ENCODE peak calls at places on chromosomes 1 and 21, in five cellular contexts. One of them, this sample, is unnamed.

GRCh38 chr1:172322219-172323061 is 98.0 kb upstream of the C1orf105 start:
- DNase-seq in H1: no peak
- DNase-seq in HCT116: no peak
- DNase-seq in HepG2: no peak
- DNase-seq in GM12878: no peak
- DNase-seq in this sample: no peak

GRCh38 chr1:6490181-6491075 is 1.0 kb downstream of the PLEKHG5 start:
- DNase-seq in H1: no peak
- DNase-seq in HepG2: peak; percentile 54
- DNase-seq in GM12878: peak; percentile 15
- DNase-seq in HCT116: peak; percentile 59
- DNase-seq in this sample: peak; percentile 82

GRCh38 chr1:41516168-41516961 is 31.9 kb upstream of the EDN2 start:
- DNase-seq in GM12878: no peak
- DNase-seq in HCT116: peak; percentile 67
- DNase-seq in HepG2: peak; percentile 55
- DNase-seq in H1: peak; percentile 62
- DNase-seq in this sample: peak; percentile 87

GRCh38 chr21:38820471-38821239 is 14.9 kb downstream of the ETS2 start:
- DNase-seq in GM12878: no peak
- DNase-seq in H1: no peak
- DNase-seq in HepG2: no peak
- DNase-seq in HCT116: no peak
- DNase-seq in this sample: no peak

GRCh38 chr1:206706298-206706791 is 21.6 kb downstream of the MAPKAPK2 start:
- DNase-seq in H1: no peak
- DNase-seq in HCT116: no peak
- DNase-seq in HepG2: no peak
- DNase-seq in GM12878: no peak
- DNase-seq in this sample: no peak

GRCh38 chr1:246280551-246280950 is 226.5 kb downstream of the SMYD3 start:
- DNase-seq in GM12878: no peak
- DNase-seq in HCT116: peak; percentile 10
- DNase-seq in H1: no peak
- DNase-seq in HepG2: peak; percentile 12
- DNase-seq in this sample: peak; percentile 49

GRCh38 chr1:85048296-85049064 is at the start of gene MCOLN3:
- DNase-seq in HCT116: peak; percentile 19
- DNase-seq in GM12878: no peak
- DNase-seq in HepG2: no peak
- DNase-seq in H1: no peak
- DNase-seq in this sample: peak; percentile 64

GRCh38 chr21:44911384-44912157 is 9.1 kb downstream of the ITGB2 start:
- DNase-seq in HCT116: no peak
- DNase-seq in HepG2: peak; percentile 46
- DNase-seq in GM12878: no peak
- DNase-seq in H1: no peak
- DNase-seq in this sample: peak; percentile 85

GRCh38 chr21:32021319-32022027 is 148.7 kb downstream of the HUNK start:
- DNase-seq in GM12878: no peak
- DNase-seq in HCT116: no peak
- DNase-seq in H1: no peak
- DNase-seq in HepG2: no peak
- DNase-seq in this sample: peak; percentile 72

GRCh38 chr1:102550729-102551384 is 554.1 kb upstream of the OLFM3 start:
- DNase-seq in GM12878: no peak
- DNase-seq in H1: peak; percentile 60
- DNase-seq in HCT116: peak; percentile 21
- DNase-seq in HepG2: peak; percentile 22
- DNase-seq in this sample: peak; percentile 68

GRCh38 chr1:234125714-234126113 is 221.2 kb downstream of the SLC35F3 start:
- DNase-seq in GM12878: no peak
- DNase-seq in HepG2: no peak
- DNase-seq in H1: no peak
- DNase-seq in HCT116: no peak
- DNase-seq in this sample: no peak

GRCh38 chr1:234123867-234124266 is 219.4 kb downstream of the SLC35F3 start:
- DNase-seq in HCT116: no peak
- DNase-seq in HepG2: no peak
- DNase-seq in H1: no peak
- DNase-seq in GM12878: no peak
- DNase-seq in this sample: no peak

GRCh38 chr1:234120327-234120944 is 216.0 kb downstream of the SLC35F3 start:
- DNase-seq in HCT116: no peak
- DNase-seq in H1: no peak
- DNase-seq in HepG2: no peak
- DNase-seq in GM12878: no peak
- DNase-seq in this sample: no peak

DNA sequence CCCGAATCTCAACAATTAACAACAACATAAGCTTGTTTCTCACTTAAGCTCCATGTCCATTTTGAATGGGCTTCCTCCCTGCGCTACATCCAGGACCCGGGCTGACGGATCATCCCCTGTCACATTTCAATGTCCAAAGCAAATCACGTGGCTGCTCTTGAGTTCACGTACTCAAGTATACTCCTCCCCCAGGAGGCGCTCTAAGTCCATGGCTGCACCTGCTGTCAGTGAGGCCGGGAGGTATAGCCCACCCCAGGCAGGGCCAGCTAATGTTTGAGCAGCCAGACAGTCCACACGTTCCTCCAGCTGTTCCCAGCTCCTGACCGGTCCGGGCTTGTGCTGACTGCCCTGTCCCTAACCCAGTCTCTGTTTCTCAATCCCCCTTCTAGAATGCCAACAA is 220.8 kb downstream of the SLC35F3 start:
- DNase-seq in HCT116: no peak
- DNase-seq in GM12878: no peak
- DNase-seq in H1: peak; percentile 56
- DNase-seq in HepG2: peak; percentile 59
- DNase-seq in this sample: peak; percentile 38
- TF ChIP-seq JUND in HCT116: no peak
- TF ChIP-seq JUND in GM12878: no peak
- TF ChIP-seq JUND in H1: no peak
- TF ChIP-seq JUND in HepG2: no peak
- TF ChIP-seq JUND in this sample: no peak

GRCh38 chr1:63329621-63330330 is 7.4 kb downstream of the FOXD3 start:
- DNase-seq in HCT116: no peak
- DNase-seq in GM12878: no peak
- DNase-seq in HepG2: no peak
- DNase-seq in H1: no peak
- DNase-seq in this sample: no peak

GRCh38 chr1:63326473-63327380 is 4.4 kb downstream of the FOXD3 start:
- DNase-seq in H1: no peak
- DNase-seq in HepG2: no peak
- DNase-seq in GM12878: no peak
- DNase-seq in HCT116: no peak
- DNase-seq in this sample: no peak

GRCh38 chr1:63326106-63326472 is 3.7 kb downstream of the FOXD3 start:
- DNase-seq in GM12878: no peak
- DNase-seq in HCT116: no peak
- DNase-seq in H1: no peak
- DNase-seq in HepG2: no peak
- DNase-seq in this sample: no peak

GRCh38 chr1:63328140-63328521 is 5.8 kb downstream of the FOXD3 start:
- DNase-seq in H1: no peak
- DNase-seq in GM12878: no peak
- DNase-seq in HCT116: no peak
- DNase-seq in HepG2: no peak
- DNase-seq in this sample: no peak

GRCh38 chr1:63327417-63328139 is 5.2 kb downstream of the FOXD3 start:
- DNase-seq in HCT116: peak; percentile 60
- DNase-seq in HepG2: peak; percentile 24
- DNase-seq in GM12878: no peak
- DNase-seq in H1: peak; percentile 62
- DNase-seq in this sample: peak; percentile 64
- TF ChIP-seq JUND in HCT116: no peak
- TF ChIP-seq JUND in HepG2: no peak
- TF ChIP-seq JUND in GM12878: no peak
- TF ChIP-seq JUND in H1: no peak
- TF ChIP-seq JUND in this sample: no peak

GRCh38 chr1:183636783-183637182 is 1.2 kb upstream of the ARPC5 start:
- DNase-seq in H1: no peak
- DNase-seq in HCT116: no peak
- DNase-seq in HepG2: no peak
- DNase-seq in GM12878: no peak
- DNase-seq in this sample: no peak
- TF ChIP-seq JUND in H1: no peak
- TF ChIP-seq JUND in HCT116: no peak
- TF ChIP-seq JUND in HepG2: no peak
- TF ChIP-seq JUND in GM12878: no peak
- TF ChIP-seq JUND in this sample: no peak

GRCh38 chr1:238677567-238677966 is 708.8 kb upstream of the CHRM3 start:
- DNase-seq in HCT116: no peak
- DNase-seq in H1: no peak
- DNase-seq in HepG2: no peak
- DNase-seq in GM12878: no peak
- DNase-seq in this sample: no peak

GRCh38 chr1:238681021-238681420 is 705.3 kb upstream of the CHRM3 start:
- DNase-seq in HCT116: no peak
- DNase-seq in HepG2: no peak
- DNase-seq in GM12878: no peak
- DNase-seq in H1: no peak
- DNase-seq in this sample: no peak

GRCh38 chr1:238681451-238681850 is 704.9 kb upstream of the CHRM3 start:
- DNase-seq in GM12878: no peak
- DNase-seq in H1: no peak
- DNase-seq in HepG2: no peak
- DNase-seq in HCT116: no peak
- DNase-seq in this sample: no peak
- TF ChIP-seq JUND in GM12878: no peak
- TF ChIP-seq JUND in H1: no peak
- TF ChIP-seq JUND in HepG2: no peak
- TF ChIP-seq JUND in HCT116: no peak
- TF ChIP-seq JUND in this sample: no peak

DNA sequence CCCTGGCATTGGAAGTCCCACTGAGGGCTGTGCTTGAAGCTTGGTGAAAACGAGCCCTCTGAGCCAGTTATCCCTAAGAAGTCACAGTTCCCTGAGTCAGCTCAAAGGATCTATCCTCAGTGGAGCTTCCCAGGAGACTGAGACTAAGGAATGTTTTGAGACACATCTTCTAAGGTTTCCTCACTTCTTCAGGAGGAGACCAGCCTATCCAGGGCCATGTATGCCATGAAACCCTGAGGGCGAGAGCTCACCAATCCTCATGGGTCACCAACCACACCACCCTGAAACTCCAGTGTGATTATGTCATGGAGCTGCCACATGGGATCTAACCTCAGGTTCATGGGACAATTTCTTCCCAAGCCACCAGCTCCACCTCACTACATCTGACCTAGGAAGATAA is 7.6 kb upstream of the TIE1 start:
- DNase-seq in HepG2: no peak
- DNase-seq in HCT116: no peak
- DNase-seq in GM12878: no peak
- DNase-seq in H1: no peak
- DNase-seq in this sample: no peak
- TF ChIP-seq JUND in HepG2: no peak
- TF ChIP-seq JUND in HCT116: no peak
- TF ChIP-seq JUND in GM12878: no peak
- TF ChIP-seq JUND in H1: no peak
- TF ChIP-seq JUND in this sample: no peak

GRCh38 chr1:50471967-50472366 is 48.7 kb upstream of the DMRTA2 start:
- DNase-seq in H1: no peak
- DNase-seq in HepG2: no peak
- DNase-seq in GM12878: no peak
- DNase-seq in HCT116: no peak
- DNase-seq in this sample: no peak
- TF ChIP-seq JUND in H1: no peak
- TF ChIP-seq JUND in HepG2: no peak
- TF ChIP-seq JUND in GM12878: no peak
- TF ChIP-seq JUND in HCT116: no peak
- TF ChIP-seq JUND in this sample: no peak

DNA sequence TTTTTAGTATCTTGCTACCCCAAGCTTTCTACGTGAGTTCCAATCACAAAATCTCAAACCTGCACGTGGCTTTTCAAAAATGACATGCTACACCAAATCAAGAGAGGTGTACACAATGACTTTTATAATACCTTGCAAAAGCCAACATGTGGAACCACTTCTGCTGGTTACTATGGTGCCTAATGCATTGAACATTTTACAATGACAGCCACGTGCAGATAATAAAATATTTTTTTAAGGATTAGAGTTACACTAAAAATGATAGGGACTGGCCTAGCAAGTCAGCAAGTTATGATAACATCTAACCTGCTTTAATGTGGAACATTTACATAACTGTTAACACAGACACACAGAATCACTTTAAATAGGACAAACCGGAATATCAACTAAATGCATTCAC is 30.2 kb downstream of the EYA3 start:
- DNase-seq in GM12878: no peak
- DNase-seq in HCT116: no peak
- DNase-seq in H1: no peak
- DNase-seq in HepG2: no peak
- DNase-seq in this sample: no peak
- TF ChIP-seq JUND in GM12878: no peak
- TF ChIP-seq JUND in HCT116: no peak
- TF ChIP-seq JUND in H1: no peak
- TF ChIP-seq JUND in HepG2: no peak
- TF ChIP-seq JUND in this sample: no peak

GRCh38 chr1:194062526-194062925 is 876.1 kb upstream of the B3GALT2 start:
- DNase-seq in GM12878: no peak
- DNase-seq in HCT116: no peak
- DNase-seq in HepG2: no peak
- DNase-seq in H1: no peak
- DNase-seq in this sample: no peak

GRCh38 chr1:194067772-194068171 is 881.4 kb upstream of the B3GALT2 start:
- DNase-seq in HCT116: no peak
- DNase-seq in H1: no peak
- DNase-seq in HepG2: no peak
- DNase-seq in GM12878: no peak
- DNase-seq in this sample: peak; percentile 16

GRCh38 chr1:194068444-194069167 is 882.2 kb upstream of the B3GALT2 start:
- DNase-seq in GM12878: no peak
- DNase-seq in HepG2: no peak
- DNase-seq in H1: no peak
- DNase-seq in HCT116: no peak
- DNase-seq in this sample: no peak

GRCh38 chr1:194062962-194063361 is 876.5 kb upstream of the B3GALT2 start:
- DNase-seq in HepG2: no peak
- DNase-seq in HCT116: no peak
- DNase-seq in H1: no peak
- DNase-seq in GM12878: no peak
- DNase-seq in this sample: no peak
- TF ChIP-seq JUND in HepG2: no peak
- TF ChIP-seq JUND in HCT116: no peak
- TF ChIP-seq JUND in H1: no peak
- TF ChIP-seq JUND in GM12878: no peak
- TF ChIP-seq JUND in this sample: no peak

This sample was measured in T47D.